ENCODE peak calls at places on chromosomes 16 and 17, in five cellular contexts. G is A549; N is KBM-7; Q is GM23248; C is effector memory CD4-positive, alpha-beta T cell. K is an unnamed sample.
A peak's percentile ranks its signal among the peaks of the same experiment; 100 is the strongest.

GRCh38 chr16:71883193-71883848 is 661 bp downstream of the ZNF821 start:
- DNase-seq in G (no peak), N (peak; percentile 37), Q (peak; percentile 43), C (peak; percentile 45), K (peak; percentile 29)

GRCh38 chr17:32912218-32912897 is 15.6 kb upstream of the TMEM98 start:
- DNase-seq in G (no peak), N (no peak), Q (peak; percentile 93), C (no peak), K (peak; percentile 72)

GRCh38 chr17:76296186-76296585 is 11.9 kb downstream of the QRICH2 start:
- DNase-seq in G (no peak), N (no peak), Q (no peak), C (no peak), K (no peak)

GRCh38 chr17:2929881-2930533 is 133.4 kb downstream of the OR1D5 start:
- DNase-seq in G (peak; percentile 83), N (peak; percentile 35), Q (peak; percentile 65), C (no peak), K (peak; percentile 26)

GRCh38 chr17:43536236-43537088 is 9.7 kb downstream of the ETV4 start:
- DNase-seq in G (no peak), N (no peak), Q (peak; percentile 89), C (no peak), K (peak; percentile 67)

GRCh38 chr17:81511800-81512559 is 619 bp downstream of the ACTG1 start:
- DNase-seq in G (no peak), N (no peak), Q (peak; percentile 84), C (no peak), K (peak; percentile 52)

GRCh38 chr17:17495448-17496188 is 577 bp downstream of the RASD1 start:
- DNase-seq in G (no peak), N (no peak), Q (peak; percentile 56), C (peak; percentile 11), K (no peak)

GRCh38 chr17:17120294-17120693 is 78.0 kb downstream of the MPRIP start:
- DNase-seq in G (no peak), N (no peak), Q (peak; percentile 34), C (no peak), K (no peak)

GRCh38 chr17:50087246-50087911 is 7.8 kb upstream of the PDK2 start:
- DNase-seq in G (peak; percentile 93), N (peak; percentile 91), Q (peak; percentile 79), C (peak; percentile 51), K (peak; percentile 87)

GRCh38 chr17:43556292-43556691 is 10.2 kb upstream of the ETV4 start:
- DNase-seq in G (peak; percentile 96), N (peak; percentile 82), Q (peak; percentile 93), C (no peak), K (peak; percentile 84)

GRCh38 chr16:2707368-2708289 is 12.4 kb downstream of the PRSS27 start:
- DNase-seq in G (no peak), N (no peak), Q (no peak), C (no peak), K (no peak)